ENCODE peak calls at places on chromosomes 11 and 22, in five cellular contexts. J is lower lobe of right lung, B is astrocyte of the cerebellum, X is mammary epithelial cell, K is dorsolateral prefrontal cortex. I is an unnamed sample.
A peak's percentile ranks its signal among the peaks of the same experiment; 100 is the strongest.

GRCh38 chr11:64007629-64008282 is 21.5 kb downstream of the OTUB1 start:
- DNase-seq in J (peak; percentile 84), B (no peak), X (no peak), K (peak; percentile 61), I (peak; percentile 16)

GRCh38 chr11:64760759-64761417 is 1.1 kb upstream of the PYGM start:
- DNase-seq in J (no peak), B (no peak), X (no peak), K (no peak), I (no peak)

GRCh38 chr22:27668828-27669797 is 132.4 kb downstream of the MN1 start:
- DNase-seq in J (peak; percentile 52), B (no peak), X (no peak), K (no peak), I (no peak)

GRCh38 chr22:36493690-36494110 is 12.3 kb upstream of the TXN2 start:
- DNase-seq in J (peak; percentile 69), B (no peak), X (no peak), K (no peak), I (no peak)

GRCh38 chr11:69553416-69554357 is 72.2 kb downstream of the LINC01488 start:
- DNase-seq in J (no peak), B (no peak), X (no peak), K (no peak), I (no peak)

GRCh38 chr22:20904980-20905355 is 12.2 kb upstream of the CRKL start:
- DNase-seq in J (no peak), B (no peak), X (no peak), K (no peak), I (no peak)

GRCh38 chr11:7495997-7496545 is 10.8 kb downstream of the OLFML1 start:
- DNase-seq in J (peak; percentile 58), B (no peak), X (no peak), K (no peak), I (no peak)

GRCh38 chr11:46912526-46913150 is 5.7 kb downstream of the LRP4 start:
- DNase-seq in J (no peak), B (no peak), X (no peak), K (no peak), I (no peak)

GRCh38 chr11:32411937-32412615 is 23.3 kb downstream of the WT1 start:
- DNase-seq in J (no peak), B (no peak), X (no peak), K (no peak), I (no peak)

GRCh38 chr11:62713343-62713742 is 5.9 kb downstream of the GNG3 start:
- DNase-seq in J (no peak), B (no peak), X (no peak), K (no peak), I (no peak)

GRCh38 chr11:69317401-69318092 is 23.6 kb downstream of the MYEOV start:
- DNase-seq in J (no peak), B (peak; percentile 31), X (no peak), K (no peak), I (no peak)

GRCh38 chr11:2750601-2751522 is 51.1 kb upstream of the KCNQ1OT1 start:
- DNase-seq in J (peak; percentile 29), B (no peak), X (no peak), K (peak; percentile 51), I (no peak)

GRCh38 chr11:124758355-124759267 is 3.5 kb downstream of the ESAM start:
- DNase-seq in J (peak; percentile 89), B (no peak), X (peak; percentile 45), K (peak; percentile 74), I (peak; percentile 82)

GRCh38 chr11:114233755-114234154 is 62.4 kb upstream of the NNMT start:
- DNase-seq in J (no peak), B (no peak), X (no peak), K (no peak), I (peak; percentile 62)

GRCh38 chr11:92890836-92891235 is 78.6 kb upstream of the MTNR1B start:
- DNase-seq in J (no peak), B (no peak), X (no peak), K (no peak), I (no peak)

GRCh38 chr11:78427615-78428272 is 10.1 kb upstream of the GAB2 start:
- DNase-seq in J (no peak), B (no peak), X (peak; percentile 57), K (no peak), I (no peak)

GRCh38 chr11:113577356-113578163 is 102.4 kb upstream of the DRD2 start:
- DNase-seq in J (no peak), B (no peak), X (peak; percentile 14), K (no peak), I (no peak)

GRCh38 chr11:111455291-111456085 is 56.7 kb downstream of the BTG4 start:
- DNase-seq in J (no peak), B (no peak), X (no peak), K (no peak), I (no peak)

GRCh38 chr11:73463359-73463758 is 87.2 kb downstream of the RELT start:
- DNase-seq in J (no peak), B (no peak), X (peak; percentile 53), K (no peak), I (peak; percentile 70)

GRCh38 chr11:28132541-28132940 is 24.4 kb downstream of the METTL15 start:
- DNase-seq in J (no peak), B (no peak), X (no peak), K (no peak), I (peak; percentile 84)

GRCh38 chr11:2963112-2963754 is 28.9 kb downstream of the NAP1L4 start:
- DNase-seq in J (no peak), B (no peak), X (peak; percentile 29), K (no peak), I (no peak)

GRCh38 chr11:77497368-77497767 is 23.5 kb upstream of the PAK1 start:
- DNase-seq in J (no peak), B (no peak), X (no peak), K (no peak), I (no peak)

GRCh38 chr22:27377501-27377900 is 424.1 kb downstream of the MN1 start:
- DNase-seq in J (no peak), B (no peak), X (no peak), K (no peak), I (no peak)

GRCh38 chr11:20156280-20156875 is 3.9 kb downstream of the DBX1 start:
- DNase-seq in J (no peak), B (no peak), X (no peak), K (no peak), I (no peak)

DNA sequence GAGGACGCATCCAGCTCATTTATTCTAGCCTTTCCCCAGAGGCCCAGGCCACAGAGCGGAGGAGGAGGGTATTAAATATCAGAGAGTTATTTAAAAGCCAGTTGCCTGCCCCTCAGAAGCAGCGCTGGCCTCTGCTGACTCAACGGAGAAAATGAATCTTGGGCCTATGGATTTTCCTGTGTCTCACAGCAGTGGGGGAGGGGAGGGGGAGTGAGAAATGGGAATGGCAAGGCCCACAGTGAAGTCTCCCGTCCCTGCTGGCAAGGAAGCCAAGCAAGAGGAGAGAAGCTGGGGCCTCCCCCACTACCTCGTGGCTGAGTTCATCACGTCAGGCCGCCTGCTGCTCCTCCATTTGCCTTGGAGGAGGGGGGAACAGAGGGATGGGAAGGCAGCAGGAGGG is 4.5 kb upstream of the TPBGL start:
- DNase-seq in J (no peak), B (no peak), X (no peak), K (peak; percentile 31), I (no peak)
- H3K4me3 ChIP-seq in J (no peak overlapping the region), B (no peak overlapping the region), X (no peak overlapping the region), K (no peak overlapping the region), I (no peak overlapping the region)

GRCh38 chr11:44308256-44308922 is 1.6 kb downstream of the ALX4 start:
- DNase-seq in J (no peak), B (no peak), X (no peak), K (no peak), I (peak; percentile 39)

GRCh38 chr11:44310198-44310455 is 188 bp upstream of the ALX4 start:
- DNase-seq in J (no peak), B (no peak), X (no peak), K (no peak), I (no peak)

GRCh38 chr11:44307340-44308099 is 2.4 kb downstream of the ALX4 start:
- DNase-seq in J (no peak), B (no peak), X (no peak), K (no peak), I (peak; percentile 33)

GRCh38 chr11:44309483-44310197 is at the start of gene ALX4:
- DNase-seq in J (no peak), B (no peak), X (peak; percentile 43), K (no peak), I (peak; percentile 92)

DNA sequence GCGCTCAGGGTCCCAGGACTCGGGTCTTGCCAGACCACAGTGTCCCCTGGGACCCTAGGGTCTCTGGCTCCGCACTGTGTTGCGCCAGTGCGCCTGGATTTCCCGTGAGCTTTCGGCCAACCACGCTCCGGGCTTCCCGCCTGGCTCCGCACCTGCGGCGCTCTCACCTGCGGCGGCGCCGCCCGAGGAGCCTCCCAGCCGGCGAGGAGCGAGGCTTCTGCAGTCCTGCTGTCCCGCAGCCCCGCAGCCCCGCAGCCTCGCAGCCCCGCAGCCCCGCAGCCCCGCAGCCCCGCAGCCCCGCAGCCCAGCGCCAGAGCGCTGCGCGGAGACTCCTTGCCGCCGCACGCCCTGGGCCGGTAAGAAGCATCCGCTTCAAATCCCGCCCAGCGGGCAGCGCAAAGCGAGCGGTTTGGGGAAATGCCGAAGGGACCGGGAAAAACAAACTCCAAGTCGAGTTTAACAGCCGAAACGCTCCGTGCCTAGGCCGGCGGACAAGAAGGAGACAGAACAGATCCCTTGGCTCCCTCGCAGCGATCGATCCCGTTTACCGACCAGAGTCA is 936 bp downstream of the ALX4 start:
- DNase-seq in J (no peak), B (no peak), X (no peak), K (no peak), I (no peak)
- H3K4me3 ChIP-seq in J (peak overlapping the region; percentile 31), B (no peak overlapping the region), X (peak overlapping the region; percentile 50), K (peak overlapping the region; percentile 19), I (peak overlapping the region; percentile 61)

DNA sequence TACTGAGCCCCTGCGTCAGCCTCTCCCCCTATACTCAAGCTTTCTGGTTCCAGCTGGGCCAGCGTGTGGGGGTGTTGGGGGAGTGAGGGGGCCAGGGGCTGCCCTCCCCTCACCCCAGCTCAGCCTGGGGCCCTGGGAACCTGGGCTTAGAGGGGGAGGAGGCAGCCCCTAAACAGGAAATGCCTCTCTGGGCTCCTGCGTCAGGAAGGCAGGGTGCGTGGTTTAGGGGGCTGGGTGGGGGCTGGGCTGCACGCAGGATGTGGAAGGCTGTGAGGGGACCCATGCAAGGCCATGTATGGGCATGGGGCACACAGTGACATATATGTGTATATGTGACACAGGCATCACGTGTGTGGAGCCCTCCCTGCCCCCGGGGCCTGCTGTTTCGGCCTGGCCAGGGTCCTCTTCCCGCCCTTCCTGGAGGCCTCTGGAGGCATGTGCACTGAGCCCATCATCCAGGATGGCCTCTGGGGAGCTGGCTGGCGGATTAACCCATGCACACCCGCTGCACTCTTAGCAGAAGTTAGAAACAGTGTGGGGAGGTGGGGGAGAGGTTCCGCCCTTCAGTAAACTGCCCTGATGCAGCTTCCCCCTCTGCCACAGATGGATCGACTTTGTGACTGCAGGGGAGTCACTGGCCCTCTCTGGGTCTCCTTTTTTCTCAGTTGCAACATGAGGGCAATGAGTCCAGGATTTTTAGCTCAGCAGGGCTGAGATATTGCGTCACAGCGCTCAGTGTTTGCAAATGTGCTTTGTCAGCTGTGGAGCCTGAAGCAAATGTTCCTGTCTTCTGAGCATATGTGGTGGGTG is 1.1 kb upstream of the CD248 start:
- DNase-seq in J (no peak), B (no peak), X (peak; percentile 48), K (no peak), I (peak; percentile 95)
- H3K4me3 ChIP-seq in J (no peak overlapping the region), B (no peak overlapping the region), X (no peak overlapping the region), K (no peak overlapping the region), I (peak overlapping the region; percentile 76)

GRCh38 chr11:76206327-76207081 is at the start of gene WNT11:
- DNase-seq in J (peak; percentile 68), B (no peak), X (peak; percentile 20), K (no peak), I (peak; percentile 83)
- H3K4me3 ChIP-seq in J (peak within 1 kb of the TSS; percentile 72), B (peak within 1 kb of the TSS; percentile 42), X (peak within 1 kb of the TSS; percentile 44), K (peak within 1 kb of the TSS; percentile 62), I (peak within 1 kb of the TSS; percentile 82)

I was measured in adipocyte.